ENCODE peak calls at places on chromosomes 4 and X, in ten cellular contexts. One of them, this sample, is unnamed.

GRCh38 chr4:13504374-13504773 is 20.2 kb upstream of the RAB28 start:
- DNase-seq in suprapubic skin: no peak
- DNase-seq in esophagus muscularis mucosa: no peak
- DNase-seq in K562: no peak
- DNase-seq in upper lobe of left lung: no peak
- DNase-seq in GM12878: no peak
- DNase-seq in SK-N-SH: no peak
- DNase-seq in vagina: no peak
- DNase-seq in transverse colon: no peak
- DNase-seq in Panc1: no peak
- DNase-seq in this sample: no peak

GRCh38 chr4:39714171-39714570 is 16.2 kb downstream of the UBE2K start:
- DNase-seq in suprapubic skin: no peak
- DNase-seq in esophagus muscularis mucosa: no peak
- DNase-seq in K562: no peak
- DNase-seq in upper lobe of left lung: no peak
- DNase-seq in GM12878: no peak
- DNase-seq in SK-N-SH: no peak
- DNase-seq in vagina: no peak
- DNase-seq in transverse colon: no peak
- DNase-seq in Panc1: no peak
- DNase-seq in this sample: no peak

GRCh38 chr4:153651961-153652784 is 31.9 kb upstream of the TLR2 start:
- DNase-seq in suprapubic skin: no peak
- DNase-seq in esophagus muscularis mucosa: no peak
- DNase-seq in K562: no peak
- DNase-seq in upper lobe of left lung: peak; percentile 56
- DNase-seq in GM12878: no peak
- DNase-seq in SK-N-SH: no peak
- DNase-seq in vagina: no peak
- DNase-seq in transverse colon: no peak
- DNase-seq in Panc1: no peak
- DNase-seq in this sample: no peak

GRCh38 chrX:63250253-63250868 is 100.8 kb downstream of the SPIN4 start:
- DNase-seq in suprapubic skin: no peak
- DNase-seq in esophagus muscularis mucosa: no peak
- DNase-seq in K562: peak; percentile 73
- DNase-seq in upper lobe of left lung: no peak
- DNase-seq in GM12878: peak; percentile 60
- DNase-seq in SK-N-SH: peak; percentile 42
- DNase-seq in vagina: no peak
- DNase-seq in transverse colon: peak; percentile 17
- DNase-seq in Panc1: peak; percentile 56
- DNase-seq in this sample: peak; percentile 81

GRCh38 chr4:152585036-152585439 is 49.1 kb upstream of the FBXW7 start:
- DNase-seq in suprapubic skin: no peak
- DNase-seq in esophagus muscularis mucosa: no peak
- DNase-seq in K562: no peak
- DNase-seq in upper lobe of left lung: peak; percentile 27
- DNase-seq in GM12878: peak; percentile 37
- DNase-seq in SK-N-SH: no peak
- DNase-seq in vagina: no peak
- DNase-seq in transverse colon: no peak
- DNase-seq in Panc1: no peak
- DNase-seq in this sample: no peak

GRCh38 chr4:94650690-94651089 is 107.1 kb upstream of the BMPR1B start:
- DNase-seq in suprapubic skin: no peak
- DNase-seq in esophagus muscularis mucosa: no peak
- DNase-seq in K562: no peak
- DNase-seq in upper lobe of left lung: no peak
- DNase-seq in GM12878: no peak
- DNase-seq in SK-N-SH: no peak
- DNase-seq in vagina: no peak
- DNase-seq in transverse colon: no peak
- DNase-seq in Panc1: no peak
- DNase-seq in this sample: no peak

GRCh38 chr4:72974694-72975487 is 94.6 kb downstream of the COX18 start:
- DNase-seq in suprapubic skin: no peak
- DNase-seq in esophagus muscularis mucosa: no peak
- DNase-seq in K562: peak; percentile 14
- DNase-seq in upper lobe of left lung: no peak
- DNase-seq in GM12878: no peak
- DNase-seq in SK-N-SH: no peak
- DNase-seq in vagina: no peak
- DNase-seq in transverse colon: no peak
- DNase-seq in Panc1: no peak
- DNase-seq in this sample: no peak

GRCh38 chr4:139030614-139031235 is 15.1 kb downstream of the NOCT start:
- DNase-seq in suprapubic skin: no peak
- DNase-seq in esophagus muscularis mucosa: no peak
- DNase-seq in K562: peak; percentile 85
- DNase-seq in upper lobe of left lung: peak; percentile 74
- DNase-seq in GM12878: peak; percentile 61
- DNase-seq in SK-N-SH: peak; percentile 67
- DNase-seq in vagina: no peak
- DNase-seq in transverse colon: peak; percentile 76
- DNase-seq in Panc1: peak; percentile 54
- DNase-seq in this sample: peak; percentile 92

GRCh38 chr4:99321241-99322191 is at the start of gene ADH1B:
- DNase-seq in suprapubic skin: no peak
- DNase-seq in esophagus muscularis mucosa: no peak
- DNase-seq in K562: no peak
- DNase-seq in upper lobe of left lung: no peak
- DNase-seq in GM12878: no peak
- DNase-seq in SK-N-SH: no peak
- DNase-seq in vagina: no peak
- DNase-seq in transverse colon: no peak
- DNase-seq in Panc1: no peak
- DNase-seq in this sample: peak; percentile 35

GRCh38 chr4:179678093-179678804 is 2236.0 kb upstream of the AGA start:
- DNase-seq in suprapubic skin: no peak
- DNase-seq in esophagus muscularis mucosa: no peak
- DNase-seq in K562: peak; percentile 3
- DNase-seq in upper lobe of left lung: no peak
- DNase-seq in GM12878: no peak
- DNase-seq in SK-N-SH: no peak
- DNase-seq in vagina: no peak
- DNase-seq in transverse colon: no peak
- DNase-seq in Panc1: no peak
- DNase-seq in this sample: no peak

GRCh38 chr4:183783933-183784622 is 121.0 kb upstream of the STOX2 start:
- DNase-seq in suprapubic skin: no peak
- DNase-seq in esophagus muscularis mucosa: no peak
- DNase-seq in K562: no peak
- DNase-seq in upper lobe of left lung: peak; percentile 58
- DNase-seq in GM12878: no peak
- DNase-seq in SK-N-SH: no peak
- DNase-seq in vagina: no peak
- DNase-seq in transverse colon: no peak
- DNase-seq in Panc1: no peak
- DNase-seq in this sample: peak; percentile 60

GRCh38 chrX:132820675-132821074 is 137.8 kb downstream of the HS6ST2 start:
- DNase-seq in suprapubic skin: no peak
- DNase-seq in esophagus muscularis mucosa: no peak
- DNase-seq in K562: no peak
- DNase-seq in upper lobe of left lung: no peak
- DNase-seq in GM12878: no peak
- DNase-seq in SK-N-SH: no peak
- DNase-seq in vagina: no peak
- DNase-seq in transverse colon: no peak
- DNase-seq in Panc1: no peak
- DNase-seq in this sample: no peak

GRCh38 chrX:136034622-136035021 is 49.4 kb downstream of the SLC9A6 start:
- DNase-seq in suprapubic skin: no peak
- DNase-seq in esophagus muscularis mucosa: no peak
- DNase-seq in K562: no peak
- DNase-seq in upper lobe of left lung: no peak
- DNase-seq in GM12878: no peak
- DNase-seq in SK-N-SH: no peak
- DNase-seq in vagina: no peak
- DNase-seq in transverse colon: no peak
- DNase-seq in Panc1: no peak
- DNase-seq in this sample: no peak

GRCh38 chrX:13153796-13154195 is 109.4 kb upstream of the FAM9C start:
- DNase-seq in suprapubic skin: no peak
- DNase-seq in esophagus muscularis mucosa: no peak
- DNase-seq in K562: no peak
- DNase-seq in upper lobe of left lung: no peak
- DNase-seq in GM12878: no peak
- DNase-seq in SK-N-SH: no peak
- DNase-seq in vagina: no peak
- DNase-seq in transverse colon: no peak
- DNase-seq in Panc1: no peak
- DNase-seq in this sample: no peak

GRCh38 chrX:117972681-117973080 is 143.9 kb downstream of the KLHL13 start:
- DNase-seq in suprapubic skin: no peak
- DNase-seq in esophagus muscularis mucosa: no peak
- DNase-seq in K562: no peak
- DNase-seq in upper lobe of left lung: no peak
- DNase-seq in GM12878: no peak
- DNase-seq in SK-N-SH: no peak
- DNase-seq in vagina: no peak
- DNase-seq in transverse colon: no peak
- DNase-seq in Panc1: no peak
- DNase-seq in this sample: peak; percentile 60

GRCh38 chr4:14458463-14458862 is 543.8 kb upstream of the CPEB2 start:
- DNase-seq in suprapubic skin: no peak
- DNase-seq in esophagus muscularis mucosa: no peak
- DNase-seq in K562: no peak
- DNase-seq in upper lobe of left lung: no peak
- DNase-seq in GM12878: no peak
- DNase-seq in SK-N-SH: no peak
- DNase-seq in vagina: no peak
- DNase-seq in transverse colon: no peak
- DNase-seq in Panc1: no peak
- DNase-seq in this sample: no peak

GRCh38 chrX:124346064-124346876 is at the start of gene SH2D1A:
- DNase-seq in suprapubic skin: no peak
- DNase-seq in esophagus muscularis mucosa: no peak
- DNase-seq in K562: peak; percentile 56
- DNase-seq in upper lobe of left lung: no peak
- DNase-seq in GM12878: no peak
- DNase-seq in SK-N-SH: no peak
- DNase-seq in vagina: no peak
- DNase-seq in transverse colon: no peak
- DNase-seq in Panc1: no peak
- DNase-seq in this sample: no peak

GRCh38 chrX:1027133-1027532 is 185.3 kb downstream of the CRLF2 start:
- DNase-seq in suprapubic skin: no peak
- DNase-seq in esophagus muscularis mucosa: no peak
- DNase-seq in K562: no peak
- DNase-seq in upper lobe of left lung: no peak
- DNase-seq in GM12878: peak; percentile 46
- DNase-seq in SK-N-SH: no peak
- DNase-seq in vagina: no peak
- DNase-seq in transverse colon: no peak
- DNase-seq in Panc1: no peak
- DNase-seq in this sample: no peak

GRCh38 chr4:10461091-10461849 is 4.0 kb upstream of the ZNF518B start:
- DNase-seq in suprapubic skin: no peak
- DNase-seq in esophagus muscularis mucosa: no peak
- DNase-seq in K562: peak; percentile 87
- DNase-seq in upper lobe of left lung: peak; percentile 68
- DNase-seq in GM12878: peak; percentile 31
- DNase-seq in SK-N-SH: peak; percentile 92
- DNase-seq in vagina: no peak
- DNase-seq in transverse colon: peak; percentile 57
- DNase-seq in Panc1: peak; percentile 7
- DNase-seq in this sample: peak; percentile 77
- TF ChIP-seq POLR2AphosphoS5 in suprapubic skin: no peak
- TF ChIP-seq POLR2AphosphoS5 in esophagus muscularis mucosa: peak; percentile 35
- TF ChIP-seq POLR2AphosphoS5 in K562: no peak
- TF ChIP-seq POLR2AphosphoS5 in upper lobe of left lung: no peak
- TF ChIP-seq POLR2AphosphoS5 in GM12878: no peak
- TF ChIP-seq POLR2AphosphoS5 in SK-N-SH: no peak
- TF ChIP-seq POLR2AphosphoS5 in vagina: no peak
- TF ChIP-seq POLR2AphosphoS5 in transverse colon: no peak
- TF ChIP-seq POLR2AphosphoS5 in Panc1: no peak
- TF ChIP-seq POLR2AphosphoS5 in this sample: no peak

DNA sequence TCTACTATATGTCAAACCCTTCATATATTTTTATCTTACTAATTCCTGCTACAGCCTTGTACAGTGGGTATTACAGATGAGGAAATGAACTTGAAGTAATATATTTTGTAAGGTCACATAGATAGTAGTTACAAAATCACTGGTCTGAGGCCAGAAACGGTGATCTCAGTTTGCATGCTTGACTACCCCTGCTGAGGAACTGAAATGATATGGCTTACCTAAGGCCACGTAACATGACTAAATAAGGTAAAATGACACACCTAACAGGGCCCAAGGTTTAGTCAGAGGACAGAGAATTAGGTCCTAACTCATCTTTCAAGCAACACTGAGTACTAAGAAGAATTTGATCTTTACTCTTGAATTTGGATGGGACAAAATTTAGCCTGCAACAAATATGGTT is 1.5 kb upstream of the COMMD8 start:
- DNase-seq in suprapubic skin: no peak
- DNase-seq in esophagus muscularis mucosa: no peak
- DNase-seq in K562: no peak
- DNase-seq in upper lobe of left lung: no peak
- DNase-seq in GM12878: peak; percentile 59
- DNase-seq in SK-N-SH: no peak
- DNase-seq in vagina: no peak
- DNase-seq in transverse colon: no peak
- DNase-seq in Panc1: no peak
- DNase-seq in this sample: no peak
- H3K27ac ChIP-seq in suprapubic skin: no peak overlapping the region
- H3K27ac ChIP-seq in esophagus muscularis mucosa: no peak overlapping the region
- H3K27ac ChIP-seq in K562: no peak overlapping the region
- H3K27ac ChIP-seq in upper lobe of left lung: no peak overlapping the region
- H3K27ac ChIP-seq in GM12878: peak overlapping the region; percentile 42
- H3K27ac ChIP-seq in SK-N-SH: no peak overlapping the region
- H3K27ac ChIP-seq in vagina: no peak overlapping the region
- H3K27ac ChIP-seq in transverse colon: no peak overlapping the region
- H3K27ac ChIP-seq in Panc1: no peak overlapping the region
- H3K27ac ChIP-seq in this sample: no peak overlapping the region

GRCh38 chrX:77527233-77528001 is 80.2 kb downstream of the FGF16 start:
- DNase-seq in suprapubic skin: peak; percentile 51
- DNase-seq in esophagus muscularis mucosa: no peak
- DNase-seq in K562: peak; percentile 83
- DNase-seq in upper lobe of left lung: no peak
- DNase-seq in GM12878: no peak
- DNase-seq in SK-N-SH: peak; percentile 77
- DNase-seq in vagina: no peak
- DNase-seq in transverse colon: no peak
- DNase-seq in Panc1: no peak
- DNase-seq in this sample: peak; percentile 15

GRCh38 chrX:77528034-77528433 is 80.8 kb downstream of the FGF16 start:
- DNase-seq in suprapubic skin: no peak
- DNase-seq in esophagus muscularis mucosa: no peak
- DNase-seq in K562: peak; percentile 62
- DNase-seq in upper lobe of left lung: no peak
- DNase-seq in GM12878: no peak
- DNase-seq in SK-N-SH: peak; percentile 56
- DNase-seq in vagina: no peak
- DNase-seq in transverse colon: no peak
- DNase-seq in Panc1: no peak
- DNase-seq in this sample: no peak
- TF ChIP-seq CTCF in suprapubic skin: no peak
- TF ChIP-seq CTCF in esophagus muscularis mucosa: no peak
- TF ChIP-seq CTCF in K562: no peak
- TF ChIP-seq CTCF in upper lobe of left lung: no peak
- TF ChIP-seq CTCF in GM12878: no peak
- TF ChIP-seq CTCF in SK-N-SH: no peak
- TF ChIP-seq CTCF in vagina: no peak
- TF ChIP-seq CTCF in transverse colon: no peak
- TF ChIP-seq CTCF in Panc1: no peak
- TF ChIP-seq CTCF in this sample: no peak

GRCh38 chrX:108034725-108035124 is 10.1 kb upstream of the VSIG1 start:
- DNase-seq in suprapubic skin: no peak
- DNase-seq in esophagus muscularis mucosa: no peak
- DNase-seq in K562: no peak
- DNase-seq in upper lobe of left lung: no peak
- DNase-seq in GM12878: no peak
- DNase-seq in SK-N-SH: no peak
- DNase-seq in vagina: no peak
- DNase-seq in transverse colon: no peak
- DNase-seq in Panc1: no peak
- DNase-seq in this sample: no peak
- TF ChIP-seq POLR2AphosphoS5 in suprapubic skin: no peak
- TF ChIP-seq POLR2AphosphoS5 in esophagus muscularis mucosa: no peak
- TF ChIP-seq POLR2AphosphoS5 in K562: no peak
- TF ChIP-seq POLR2AphosphoS5 in upper lobe of left lung: no peak
- TF ChIP-seq POLR2AphosphoS5 in GM12878: no peak
- TF ChIP-seq POLR2AphosphoS5 in SK-N-SH: no peak
- TF ChIP-seq POLR2AphosphoS5 in vagina: no peak
- TF ChIP-seq POLR2AphosphoS5 in transverse colon: no peak
- TF ChIP-seq POLR2AphosphoS5 in Panc1: no peak
- TF ChIP-seq POLR2AphosphoS5 in this sample: no peak